ENCODE peak calls at places on chromosomes 13 and 19, in five cellular contexts. K is pancreas, U is AG09309, J is GM23338, I is adrenal gland. O is an unnamed sample.
A peak's percentile ranks its signal among the peaks of the same experiment; 100 is the strongest.

GRCh38 chr13:44867825-44868224 is 121.4 kb downstream of the NUFIP1 start:
- DNase-seq in K (no peak), U (no peak), J (no peak), I (peak; percentile 64), O (no peak)

GRCh38 chr13:44618326-44618725 is 42.2 kb upstream of the TSC22D1 start:
- DNase-seq in K (no peak), U (no peak), J (no peak), I (no peak), O (peak; percentile 80)

GRCh38 chr19:27966390-27966816 is 1246.5 kb downstream of the UQCRFS1 start:
- DNase-seq in K (no peak), U (no peak), J (peak; percentile 51), I (no peak), O (no peak)

GRCh38 chr19:6220385-6221191 is 59.2 kb downstream of the MLLT1 start:
- DNase-seq in K (no peak), U (no peak), J (no peak), I (peak; percentile 88), O (no peak)

GRCh38 chr13:111658150-111659100 is 338.0 kb downstream of the TEX29 start:
- DNase-seq in K (no peak), U (no peak), J (peak; percentile 73), I (no peak), O (no peak)

GRCh38 chr13:40539954-40540706 is 126.3 kb downstream of the FOXO1 start:
- DNase-seq in K (no peak), U (peak; percentile 31), J (peak; percentile 83), I (no peak), O (peak; percentile 91)

GRCh38 chr13:78185700-78186099 is 267.1 kb upstream of the EDNRB start:
- DNase-seq in K (no peak), U (no peak), J (no peak), I (no peak), O (no peak)

GRCh38 chr19:19321143-19321577 is 531 bp downstream of the MAU2 start:
- DNase-seq in K (no peak), U (no peak), J (peak; percentile 73), I (no peak), O (no peak)

GRCh38 chr13:98370806-98371553 is 193.9 kb upstream of the RNF113B start:
- DNase-seq in K (peak; percentile 33), U (peak; percentile 82), J (no peak), I (peak; percentile 74), O (peak; percentile 74)

GRCh38 chr13:39034085-39034484 is 3.8 kb downstream of the PROSER1 start:
- DNase-seq in K (no peak), U (no peak), J (no peak), I (no peak), O (no peak)

GRCh38 chr13:94063096-94063495 is 416.4 kb downstream of the DCT start:
- DNase-seq in K (no peak), U (no peak), J (no peak), I (no peak), O (no peak)

GRCh38 chr19:33125929-33126388 is 6.0 kb upstream of the WDR88 start:
- DNase-seq in K (no peak), U (peak; percentile 25), J (peak; percentile 82), I (peak; percentile 72), O (peak; percentile 34)

GRCh38 chr19:52637718-52638585 is at the start of gene ZNF83:
- DNase-seq in K (peak; percentile 96), U (peak; percentile 71), J (peak; percentile 99), I (peak; percentile 98), O (peak; percentile 89)

GRCh38 chr19:52640916-52641315 is 2.8 kb upstream of the ZNF83 start:
- DNase-seq in K (no peak), U (no peak), J (peak; percentile 91), I (no peak), O (no peak)

GRCh38 chr19:52638601-52639000 is 446 bp upstream of the ZNF83 start:
- DNase-seq in K (peak; percentile 24), U (no peak), J (peak; percentile 40), I (peak; percentile 62), O (no peak)

DNA sequence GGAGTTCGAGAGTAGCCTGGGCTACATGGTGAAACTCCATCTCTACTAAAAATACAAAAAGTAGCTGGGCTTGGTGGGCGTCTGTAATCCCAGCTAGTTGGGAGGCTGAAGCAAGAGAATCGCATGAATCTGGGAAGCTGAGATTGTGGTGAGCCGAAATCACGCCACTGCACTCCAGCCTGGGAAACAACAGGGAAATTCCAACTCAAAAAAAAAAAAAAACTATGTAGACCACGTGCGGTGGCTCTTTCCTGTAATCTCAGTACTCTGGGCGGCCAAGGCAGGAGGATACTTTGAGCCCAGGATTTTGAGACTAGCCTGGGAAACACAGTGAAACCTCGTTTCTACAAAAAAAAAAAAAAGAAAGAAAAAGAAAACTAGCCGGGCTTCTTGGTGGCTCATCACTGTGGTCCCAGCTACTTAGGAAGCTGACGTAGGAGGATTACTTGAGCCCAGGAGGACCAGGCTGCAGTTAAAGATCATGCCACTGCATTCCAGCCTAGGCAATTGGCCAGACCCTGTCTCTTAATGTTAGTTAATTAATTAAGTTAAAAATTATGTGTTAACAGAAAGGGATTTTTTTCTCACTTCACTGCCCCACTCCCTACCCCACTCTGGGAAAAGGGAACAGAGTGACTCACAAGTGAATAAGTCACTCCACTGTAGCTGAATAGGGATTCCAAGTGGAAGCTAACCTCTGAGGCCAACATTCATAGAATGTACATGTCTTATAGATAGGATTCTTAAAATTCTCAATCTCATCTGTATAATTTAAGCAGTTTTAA is 2.2 kb downstream of the ZNF83 start:
- DNase-seq in K (no peak), U (peak; percentile 46), J (no peak), I (no peak), O (no peak)
- TF ChIP-seq CTCF in K (no peak), U (no peak), J (no peak), I (no peak), O (no peak)

DNA sequence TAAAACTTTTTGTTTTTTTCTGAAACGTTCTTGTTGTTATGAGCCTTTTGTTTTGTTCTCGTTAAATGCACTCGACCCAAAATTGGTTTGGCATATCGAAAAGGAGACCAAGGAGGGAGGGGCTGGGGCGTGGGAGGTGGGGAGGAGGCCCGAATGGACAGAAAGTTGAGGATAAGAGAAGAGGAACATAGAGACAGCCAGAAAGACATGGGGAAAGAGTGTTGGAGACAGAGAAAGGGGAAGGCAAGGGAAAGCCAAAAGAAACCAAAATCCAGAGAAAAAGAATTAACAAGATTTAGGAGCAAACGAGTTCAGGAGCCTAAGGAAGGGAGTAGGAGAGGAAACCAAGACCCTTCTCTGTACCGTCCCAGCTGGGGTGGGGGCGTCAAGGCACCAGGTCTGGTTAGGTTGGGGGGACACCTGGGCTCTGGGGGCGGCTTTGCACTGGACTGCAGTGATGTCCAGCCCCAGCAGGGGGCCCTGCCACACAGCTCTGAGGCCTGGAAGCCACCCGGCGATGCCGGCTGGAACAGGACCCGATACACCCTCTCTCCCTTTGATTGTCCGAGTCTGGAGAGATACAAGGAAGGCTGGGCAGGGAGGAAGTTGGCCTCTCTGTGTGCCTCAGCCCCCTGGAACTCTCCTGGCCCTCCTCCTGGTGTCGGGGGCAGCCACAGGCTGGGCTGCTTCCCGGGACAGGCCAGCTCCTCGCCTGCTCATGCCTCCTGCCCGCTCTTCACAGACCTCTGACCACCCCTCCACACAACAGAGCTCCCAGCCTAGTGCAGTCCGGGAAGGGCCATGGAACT is 11.6 kb upstream of the ASF1B start:
- DNase-seq in K (peak; percentile 52), U (no peak), J (peak; percentile 75), I (peak; percentile 86), O (peak; percentile 4)
- H3K4me3 ChIP-seq in K (no peak overlapping the region), U (no peak overlapping the region), J (no peak overlapping the region), I (no peak overlapping the region), O (no peak overlapping the region)

DNA sequence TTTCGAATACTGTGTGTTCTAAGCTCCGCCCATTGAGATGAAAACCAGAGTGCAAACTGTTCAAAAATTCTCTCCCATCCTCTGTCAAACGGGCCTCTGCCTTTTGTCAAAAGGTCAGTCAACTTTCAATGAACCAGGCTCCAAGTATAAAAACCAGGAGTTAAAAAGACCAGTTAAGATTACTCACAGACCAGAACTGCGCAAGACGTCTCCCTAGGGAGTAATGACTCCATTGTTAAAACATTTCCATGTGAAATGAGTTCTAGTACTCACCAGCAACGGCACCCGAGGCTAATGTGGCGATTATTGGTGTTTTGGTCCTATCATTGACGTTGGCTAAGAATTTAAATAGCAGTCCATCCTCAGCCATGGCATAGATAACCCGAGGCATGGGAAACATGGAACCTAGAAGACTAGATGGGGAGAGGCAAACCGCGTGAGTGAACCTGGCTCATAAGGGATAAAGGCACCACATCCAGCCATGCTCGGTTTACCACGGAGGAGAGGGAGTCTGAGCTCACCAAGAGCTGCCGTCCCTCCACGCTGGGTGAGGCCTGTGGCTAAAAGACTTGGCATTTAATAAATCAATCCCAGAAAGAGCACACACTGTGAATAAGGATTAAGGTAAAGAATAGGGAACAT is 73.3 kb downstream of the SLC7A1 start:
- DNase-seq in K (no peak), U (peak; percentile 98), J (no peak), I (no peak), O (peak; percentile 88)
- TF ChIP-seq CTCF in K (no peak), U (no peak), J (no peak), I (no peak), O (no peak)

GRCh38 chr13:64993514-64994164 is 2236.5 kb downstream of the PCDH9 start:
- DNase-seq in K (no peak), U (no peak), J (no peak), I (no peak), O (no peak)
- H3K4me3 ChIP-seq in K (no peak overlapping the region), U (no peak overlapping the region), J (no peak overlapping the region), I (no peak overlapping the region), O (no peak overlapping the region)